ENCODE peak calls at places on chromosome 6, in four cellular contexts. One of them, this sample, is unnamed.

GRCh38 chr6:133697666-133698065 is 191.2 kb upstream of the TCF21 start:
- DNase-seq in RKO: no peak
- DNase-seq in BJ: no peak
- DNase-seq in stimulated activated CD4-positive, alpha-beta T cell treated with anti-CD3 and anti-CD28 coated beads, Interleukin-2, amount 100 ng/mL, for 24 hours: no peak
- DNase-seq in this sample: no peak

GRCh38 chr6:108714012-108714773 is 134.0 kb upstream of the ARMC2 start:
- DNase-seq in RKO: no peak
- DNase-seq in BJ: no peak
- DNase-seq in stimulated activated CD4-positive, alpha-beta T cell treated with anti-CD3 and anti-CD28 coated beads, Interleukin-2, amount 100 ng/mL, for 24 hours: no peak
- DNase-seq in this sample: no peak

GRCh38 chr6:53746442-53747103 is 48.2 kb upstream of the LRRC1 start:
- DNase-seq in RKO: no peak
- DNase-seq in BJ: no peak
- DNase-seq in stimulated activated CD4-positive, alpha-beta T cell treated with anti-CD3 and anti-CD28 coated beads, Interleukin-2, amount 100 ng/mL, for 24 hours: no peak
- DNase-seq in this sample: no peak

GRCh38 chr6:33600761-33601160 is 20.4 kb upstream of the ITPR3 start:
- DNase-seq in RKO: no peak
- DNase-seq in BJ: no peak
- DNase-seq in stimulated activated CD4-positive, alpha-beta T cell treated with anti-CD3 and anti-CD28 coated beads, Interleukin-2, amount 100 ng/mL, for 24 hours: no peak
- DNase-seq in this sample: no peak

GRCh38 chr6:159008656-159009288 is 8.8 kb upstream of the RSPH3 start:
- DNase-seq in RKO: peak
- DNase-seq in BJ: no peak
- DNase-seq in stimulated activated CD4-positive, alpha-beta T cell treated with anti-CD3 and anti-CD28 coated beads, Interleukin-2, amount 100 ng/mL, for 24 hours: no peak
- DNase-seq in this sample: peak

GRCh38 chr6:37020426-37021211 is 15.2 kb downstream of the FGD2 start:
- DNase-seq in RKO: no peak
- DNase-seq in BJ: no peak
- DNase-seq in stimulated activated CD4-positive, alpha-beta T cell treated with anti-CD3 and anti-CD28 coated beads, Interleukin-2, amount 100 ng/mL, for 24 hours: no peak
- DNase-seq in this sample: no peak

GRCh38 chr6:142474446-142475289 is 172.9 kb downstream of the ADGRG6 start:
- DNase-seq in RKO: peak
- DNase-seq in BJ: no peak
- DNase-seq in stimulated activated CD4-positive, alpha-beta T cell treated with anti-CD3 and anti-CD28 coated beads, Interleukin-2, amount 100 ng/mL, for 24 hours: no peak
- DNase-seq in this sample: peak

GRCh38 chr6:75317503-75318206 is 33.1 kb upstream of the TMEM30A start:
- DNase-seq in RKO: no peak
- DNase-seq in BJ: peak
- DNase-seq in stimulated activated CD4-positive, alpha-beta T cell treated with anti-CD3 and anti-CD28 coated beads, Interleukin-2, amount 100 ng/mL, for 24 hours: no peak
- DNase-seq in this sample: no peak

GRCh38 chr6:2760882-2761842 is 4.0 kb upstream of the WRNIP1 start:
- DNase-seq in RKO: peak
- DNase-seq in BJ: no peak
- DNase-seq in stimulated activated CD4-positive, alpha-beta T cell treated with anti-CD3 and anti-CD28 coated beads, Interleukin-2, amount 100 ng/mL, for 24 hours: no peak
- DNase-seq in this sample: no peak

GRCh38 chr6:49647470-49647869 is 10.8 kb upstream of the RHAG start:
- DNase-seq in RKO: no peak
- DNase-seq in BJ: no peak
- DNase-seq in stimulated activated CD4-positive, alpha-beta T cell treated with anti-CD3 and anti-CD28 coated beads, Interleukin-2, amount 100 ng/mL, for 24 hours: no peak
- DNase-seq in this sample: no peak

GRCh38 chr6:143223895-143224294 is 163.2 kb downstream of the AIG1 start:
- DNase-seq in RKO: no peak
- DNase-seq in BJ: no peak
- DNase-seq in stimulated activated CD4-positive, alpha-beta T cell treated with anti-CD3 and anti-CD28 coated beads, Interleukin-2, amount 100 ng/mL, for 24 hours: no peak
- DNase-seq in this sample: no peak

GRCh38 chr6:111469543-111469942 is 13.5 kb downstream of the REV3L start:
- DNase-seq in RKO: no peak
- DNase-seq in BJ: no peak
- DNase-seq in stimulated activated CD4-positive, alpha-beta T cell treated with anti-CD3 and anti-CD28 coated beads, Interleukin-2, amount 100 ng/mL, for 24 hours: no peak
- DNase-seq in this sample: no peak

GRCh38 chr6:68559716-68560115 is 75.4 kb upstream of the ADGRB3 start:
- DNase-seq in RKO: peak
- DNase-seq in BJ: no peak
- DNase-seq in stimulated activated CD4-positive, alpha-beta T cell treated with anti-CD3 and anti-CD28 coated beads, Interleukin-2, amount 100 ng/mL, for 24 hours: no peak
- DNase-seq in this sample: no peak

GRCh38 chr6:53259860-53260580 is 88.7 kb downstream of the ELOVL5 start:
- DNase-seq in RKO: no peak
- DNase-seq in BJ: no peak
- DNase-seq in stimulated activated CD4-positive, alpha-beta T cell treated with anti-CD3 and anti-CD28 coated beads, Interleukin-2, amount 100 ng/mL, for 24 hours: no peak
- DNase-seq in this sample: no peak

GRCh38 chr6:26194774-26195375 is 107.6 kb downstream of the HFE start:
- DNase-seq in RKO: no peak
- DNase-seq in BJ: no peak
- DNase-seq in stimulated activated CD4-positive, alpha-beta T cell treated with anti-CD3 and anti-CD28 coated beads, Interleukin-2, amount 100 ng/mL, for 24 hours: no peak
- DNase-seq in this sample: no peak

GRCh38 chr6:31114540-31114876 is at the start of gene PSORS1C1:
- DNase-seq in RKO: peak
- DNase-seq in BJ: peak
- DNase-seq in stimulated activated CD4-positive, alpha-beta T cell treated with anti-CD3 and anti-CD28 coated beads, Interleukin-2, amount 100 ng/mL, for 24 hours: no peak
- DNase-seq in this sample: peak

GRCh38 chr6:168157272-168158007 is 78.4 kb upstream of the FRMD1 start:
- DNase-seq in RKO: peak
- DNase-seq in BJ: peak
- DNase-seq in stimulated activated CD4-positive, alpha-beta T cell treated with anti-CD3 and anti-CD28 coated beads, Interleukin-2, amount 100 ng/mL, for 24 hours: no peak
- DNase-seq in this sample: peak

GRCh38 chr6:168326294-168327261 is 7.0 kb upstream of the DACT2 start:
- DNase-seq in RKO: no peak
- DNase-seq in BJ: no peak
- DNase-seq in stimulated activated CD4-positive, alpha-beta T cell treated with anti-CD3 and anti-CD28 coated beads, Interleukin-2, amount 100 ng/mL, for 24 hours: no peak
- DNase-seq in this sample: no peak

GRCh38 chr6:157847846-157848245 is 24.8 kb downstream of the SNX9 start:
- DNase-seq in RKO: no peak
- DNase-seq in BJ: no peak
- DNase-seq in stimulated activated CD4-positive, alpha-beta T cell treated with anti-CD3 and anti-CD28 coated beads, Interleukin-2, amount 100 ng/mL, for 24 hours: no peak
- DNase-seq in this sample: no peak

GRCh38 chr6:26657268-26657667 is 2.3 kb downstream of the ZNF322 start:
- DNase-seq in RKO: no peak
- DNase-seq in BJ: no peak
- DNase-seq in stimulated activated CD4-positive, alpha-beta T cell treated with anti-CD3 and anti-CD28 coated beads, Interleukin-2, amount 100 ng/mL, for 24 hours: no peak
- DNase-seq in this sample: no peak

GRCh38 chr6:161273356-161273751 is 507 bp downstream of the AGPAT4 start:
- DNase-seq in RKO: peak
- DNase-seq in BJ: no peak
- DNase-seq in stimulated activated CD4-positive, alpha-beta T cell treated with anti-CD3 and anti-CD28 coated beads, Interleukin-2, amount 100 ng/mL, for 24 hours: peak
- DNase-seq in this sample: peak

This sample was measured in ACHN.